ENCODE peak calls at places on chromosomes 3 and 15, in four cellular contexts. D is prostate gland, L is choroid plexus epithelial cell, K is heart right ventricle. Q is an unnamed sample.

GRCh38 chr3:10285742-10286524 is 6.8 kb downstream of the GHRL start:
- DNase-seq in K (no peak), L (no peak), D (no peak), Q (no peak)

GRCh38 chr15:93271871-93272270 is 182.9 kb upstream of the RGMA start:
- DNase-seq in D (no peak), L (no peak), K (no peak), Q (no peak)

GRCh38 chr15:81336568-81336967 is 12.6 kb upstream of the STARD5 start:
- DNase-seq in K (no peak), D (no peak), L (peak), Q (no peak)

GRCh38 chr3:12938258-12938711 is 96.9 kb upstream of the RPL32 start:
- DNase-seq in K (no peak), D (no peak), L (peak), Q (no peak)

GRCh38 chr3:179450321-179450720 is 949 bp downstream of the GNB4 start:
- DNase-seq in K (no peak), D (no peak), L (peak), Q (no peak)

GRCh38 chr15:69660658-69661405 is 208.2 kb downstream of the RPLP1 start:
- DNase-seq in K (no peak), D (no peak), L (no peak), Q (no peak)

GRCh38 chr15:77409259-77410156 is 10.4 kb downstream of the PEAK1 start:
- DNase-seq in K (no peak), D (no peak), L (peak), Q (no peak)

GRCh38 chr3:143207338-143207961 is 87.9 kb downstream of the CHST2 start:
- DNase-seq in K (no peak), D (no peak), L (peak), Q (no peak)

GRCh38 chr3:173789530-173789929 is 392.0 kb downstream of the NLGN1 start:
- DNase-seq in K (no peak), L (peak), D (no peak), Q (no peak)

GRCh38 chr15:99507732-99508571 is 57.8 kb upstream of the MEF2A start:
- DNase-seq in K (no peak), L (no peak), D (peak), Q (no peak)

GRCh38 chr3:151011427-151011826 is 38.9 kb upstream of the CLRN1 start:
- DNase-seq in L (peak), D (no peak), K (no peak), Q (no peak)

GRCh38 chr3:146250449-146251382 is at the start of gene PLSCR4:
- DNase-seq in D (peak), K (peak), L (peak), Q (peak)

GRCh38 chr3:30282052-30282708 is 324.2 kb upstream of the TGFBR2 start:
- DNase-seq in L (peak), K (no peak), D (no peak), Q (no peak)

GRCh38 chr3:170222647-170223541 is 670 bp downstream of the PRKCI start:
- DNase-seq in D (peak), L (peak), K (no peak), Q (no peak)

GRCh38 chr3:119395923-119396358 is 67.5 kb downstream of the TMEM39A start:
- DNase-seq in K (no peak), D (no peak), L (no peak), Q (no peak)

GRCh38 chr3:107432013-107432515 is 54.8 kb downstream of the CCDC54 start:
- DNase-seq in L (peak), K (no peak), D (peak), Q (no peak)

GRCh38 chr3:11508346-11509174 is 135.2 kb downstream of the VGLL4 start:
- DNase-seq in L (no peak), D (no peak), K (no peak), Q (no peak)

GRCh38 chr15:41125950-41126642 is 10.0 kb upstream of the INO80 start:
- DNase-seq in L (no peak), K (no peak), D (no peak), Q (no peak)

GRCh38 chr3:99878005-99878404 is 60.3 kb downstream of the CMSS1 start:
- DNase-seq in K (no peak), D (no peak), L (peak), Q (no peak)

GRCh38 chr15:79283252-79284048 is 928 bp downstream of the ANKRD34C start:
- DNase-seq in L (peak), K (peak), D (no peak), Q (peak)

GRCh38 chr3:38314767-38315487 is 31.7 kb upstream of the XYLB start:
- DNase-seq in K (no peak), D (no peak), L (peak), Q (no peak)

GRCh38 chr15:68598171-68599152 is 19.7 kb downstream of the CORO2B start:
- DNase-seq in D (no peak), K (no peak), L (no peak), Q (no peak)

GRCh38 chr3:173774275-173774674 is 376.7 kb downstream of the NLGN1 start:
- DNase-seq in D (no peak), L (no peak), K (no peak), Q (no peak)

GRCh38 chr15:32866486-32867312 is 148.9 kb downstream of the GREM1 start:
- DNase-seq in K (no peak), L (no peak), D (no peak), Q (no peak)

GRCh38 chr3:177764377-177764912 is 567.2 kb upstream of the TBL1XR1 start:
- DNase-seq in K (no peak), D (no peak), L (peak), Q (no peak)

GRCh38 chr3:189787622-189788021 is 156.4 kb downstream of the TP63 start:
- DNase-seq in D (no peak), K (no peak), L (peak), Q (no peak)

GRCh38 chr15:85125056-85125661 is 143.5 kb downstream of the PDE8A start:
- DNase-seq in L (peak), K (no peak), D (no peak), Q (no peak)

GRCh38 chr3:126485956-126486884 is 10.5 kb upstream of the ZXDC start:
- DNase-seq in D (no peak), L (no peak), K (no peak), Q (no peak)

GRCh38 chr3:11727207-11727606 is 83.5 kb upstream of the VGLL4 start:
- DNase-seq in L (peak), K (no peak), D (no peak), Q (no peak)

GRCh38 chr15:40737048-40737447 is 18.0 kb downstream of the RMDN3 start:
- DNase-seq in K (no peak), D (peak), L (no peak), Q (no peak)

GRCh38 chr3:195120199-195120556 is 150.8 kb downstream of the XXYLT1 start:
- DNase-seq in K (no peak), D (no peak), L (peak), Q (no peak)

GRCh38 chr3:119469378-119470189 is 821 bp downstream of the POGLUT1 start:
- DNase-seq in D (no peak), L (peak), K (no peak), Q (no peak)

GRCh38 chr3:194136519-194137313 is 768 bp downstream of the HES1 start:
- DNase-seq in L (peak), D (peak), K (peak), Q (peak)

GRCh38 chr3:36729204-36730056 is 34.9 kb downstream of the DCLK3 start:
- DNase-seq in D (no peak), L (peak), K (no peak), Q (no peak)

GRCh38 chr3:81554348-81554747 is 207.1 kb downstream of the GBE1 start:
- DNase-seq in L (peak), D (peak), K (no peak), Q (no peak)

GRCh38 chr3:195715583-195716266 is 5.1 kb upstream of the MUC20 start:
- DNase-seq in L (no peak), D (no peak), K (no peak), Q (no peak)

GRCh38 chr15:55782901-55783300 is 39.9 kb upstream of the PRTG start:
- DNase-seq in L (no peak), K (no peak), D (no peak), Q (no peak)

GRCh38 chr15:30923429-30923828 is 19.7 kb downstream of the FAN1 start:
- DNase-seq in K (peak), D (no peak), L (no peak), Q (no peak)

DNA sequence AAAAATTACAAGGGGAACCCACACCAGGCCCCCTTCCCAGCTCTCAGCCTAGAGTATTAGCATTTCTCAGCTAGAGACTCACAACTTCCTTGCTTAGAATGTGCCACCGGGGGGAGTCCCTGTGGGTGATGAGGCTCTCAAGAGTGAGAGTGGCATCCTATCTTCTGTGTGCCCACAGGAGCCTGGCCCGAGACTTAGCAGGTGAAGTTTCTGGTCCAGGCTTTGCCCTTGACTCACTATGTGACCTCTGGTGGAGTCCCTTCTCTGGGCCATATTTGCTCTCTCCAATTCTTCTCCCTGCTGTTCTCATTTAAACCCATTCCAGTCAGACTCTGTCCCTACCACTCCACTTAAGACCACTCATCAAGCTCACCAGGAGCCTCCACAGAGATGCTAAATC is 18.1 kb downstream of the CLK3 start:
- DNase-seq in L (no peak), D (no peak), K (no peak), Q (no peak)
- TF ChIP-seq CTCF in L (no peak), D (no peak), K (no peak), Q (no peak)

GRCh38 chr3:35529337-35529736 is 110.0 kb upstream of the ARPP21 start:
- DNase-seq in L (no peak), D (no peak), K (no peak), Q (no peak)
- TF ChIP-seq CTCF in L (no peak), D (no peak), K (no peak), Q (no peak)

DNA sequence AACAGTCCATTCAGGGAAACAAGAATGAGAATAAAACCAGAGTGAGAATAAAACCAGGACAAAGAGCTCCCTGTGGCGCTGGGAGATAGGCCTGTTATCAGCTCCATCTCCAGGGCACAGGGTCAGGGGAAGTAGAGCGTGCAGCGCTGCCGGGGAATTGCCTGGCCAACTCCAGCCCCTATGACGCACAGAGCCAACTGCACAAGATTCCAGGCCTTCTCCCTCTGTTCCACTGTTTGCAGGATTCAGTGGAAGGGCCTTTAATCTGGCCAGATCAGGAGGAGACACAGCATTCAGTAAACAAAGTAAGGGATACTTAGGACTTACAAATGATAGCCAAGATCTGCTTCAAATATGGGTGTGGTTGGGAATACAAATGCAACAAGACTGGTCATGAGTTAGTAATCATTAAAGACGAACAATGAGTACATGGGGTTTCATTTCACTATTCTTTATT is 49.4 kb downstream of the ITGB5 start:
- DNase-seq in D (peak), K (peak), L (peak), Q (peak)
- TF ChIP-seq CTCF in D (no peak), K (no peak), L (no peak), Q (no peak)

DNA sequence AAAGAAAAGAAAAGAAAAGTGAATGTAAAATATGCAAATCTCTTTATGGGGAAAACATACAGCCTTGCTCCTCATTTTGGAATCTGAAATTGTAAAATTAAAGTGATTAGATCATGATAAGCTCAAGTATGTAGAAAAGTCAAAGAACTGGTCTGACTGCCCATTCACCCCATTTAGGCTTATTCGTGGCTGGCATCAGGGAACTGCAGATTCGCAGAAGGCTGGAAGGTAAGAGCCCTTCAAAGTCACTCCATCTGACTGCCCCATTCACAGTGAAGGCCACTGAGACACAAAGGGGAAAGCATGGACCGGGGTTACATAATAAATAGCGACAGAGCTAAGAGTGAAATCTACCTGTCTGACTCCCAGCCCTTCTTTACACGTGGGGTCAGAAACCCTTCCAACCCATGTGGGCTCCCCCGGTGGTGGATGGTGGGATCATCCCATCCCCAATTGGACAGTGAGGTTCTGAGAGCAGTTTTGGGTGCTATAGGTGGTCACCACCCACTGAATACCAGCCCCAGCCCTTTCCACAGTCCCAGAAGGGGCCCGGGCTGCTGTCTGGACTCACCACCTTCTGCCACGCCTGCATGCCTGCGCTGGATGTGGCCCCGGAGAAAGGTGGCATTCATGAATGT is 18.1 kb downstream of the DZIP1L start:
- DNase-seq in L (no peak), D (no peak), K (no peak), Q (no peak)
- TF ChIP-seq CTCF in L (peak), D (no peak), K (no peak), Q (peak)

GRCh38 chr15:37041042-37041441 is 59.3 kb downstream of the MEIS2 start:
- DNase-seq in L (no peak), D (no peak), K (no peak), Q (no peak)

GRCh38 chr15:37037256-37037655 is 63.1 kb downstream of the MEIS2 start:
- DNase-seq in D (no peak), K (no peak), L (no peak), Q (no peak)

GRCh38 chr15:37040072-37040742 is 60.1 kb downstream of the MEIS2 start:
- DNase-seq in L (no peak), D (no peak), K (no peak), Q (no peak)

GRCh38 chr15:37038036-37038715 is 62.2 kb downstream of the MEIS2 start:
- DNase-seq in L (no peak), K (no peak), D (no peak), Q (no peak)

DNA sequence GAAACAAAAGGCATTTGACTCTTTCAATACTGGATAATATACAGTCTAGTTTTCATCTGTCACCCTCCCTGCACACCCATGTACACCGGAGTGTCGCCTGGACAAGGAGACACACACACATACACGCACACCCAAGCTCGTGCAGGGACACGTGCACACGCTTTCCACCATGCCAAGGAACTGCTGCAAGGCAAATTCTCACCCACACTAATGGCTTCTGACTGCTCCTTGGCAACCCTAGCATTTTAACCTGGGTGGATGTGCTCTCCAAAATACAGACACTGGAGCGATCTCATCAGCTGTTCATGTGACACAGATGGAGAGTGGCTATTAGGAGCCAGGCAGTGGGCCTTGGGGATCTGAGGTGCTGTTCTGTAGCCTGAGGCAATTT is 61.6 kb downstream of the MEIS2 start:
- DNase-seq in K (no peak), D (no peak), L (no peak), Q (no peak)
- TF ChIP-seq CTCF in K (no peak), D (no peak), L (no peak), Q (no peak)

DNA sequence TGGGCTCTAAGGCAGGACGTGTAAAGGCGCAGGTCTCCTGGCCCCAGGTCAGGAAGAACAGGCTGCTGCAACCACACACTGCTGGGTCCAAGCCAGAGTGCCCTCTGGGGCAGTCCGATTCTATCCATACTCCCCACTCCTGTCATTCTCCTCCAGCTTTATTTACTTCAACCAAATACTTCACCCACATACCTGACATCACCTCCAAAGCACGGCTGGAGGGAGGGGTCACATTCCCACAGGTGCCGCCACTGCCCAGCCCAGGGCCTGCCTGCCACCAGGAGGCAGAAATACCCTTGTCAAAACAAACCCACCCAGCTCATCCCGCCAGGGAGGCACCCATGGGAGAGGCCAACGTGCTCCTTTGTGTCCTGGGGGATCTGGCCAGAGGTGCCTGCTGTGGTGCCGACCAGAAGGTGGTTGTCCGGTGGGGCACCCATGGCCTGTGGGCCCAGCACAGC is 100.4 kb downstream of the DAPK2 start:
- DNase-seq in D (peak), K (no peak), L (no peak), Q (no peak)
- TF ChIP-seq CTCF in D (no peak), K (no peak), L (no peak), Q (no peak)

GRCh38 chr3:186784820-186785516 is 1.6 kb downstream of the EIF4A2 start:
- DNase-seq in L (no peak), K (no peak), D (no peak), Q (no peak)

GRCh38 chr3:186783731-186784515 is 546 bp downstream of the EIF4A2 start:
- DNase-seq in K (peak), D (peak), L (peak), Q (peak)

GRCh38 chr3:186787642-186788481 is 4.5 kb downstream of the EIF4A2 start:
- DNase-seq in K (no peak), L (peak), D (no peak), Q (no peak)

GRCh38 chr3:186786810-186787375 is 3.5 kb downstream of the EIF4A2 start:
- DNase-seq in D (no peak), K (no peak), L (peak), Q (no peak)

GRCh38 chr3:186785517-186786018 is 2.2 kb downstream of the EIF4A2 start:
- DNase-seq in K (no peak), L (peak), D (no peak), Q (no peak)
- TF ChIP-seq CTCF in K (no peak), L (no peak), D (no peak), Q (no peak)

GRCh38 chr3:42228796-42229195 is 37.2 kb downstream of the CCK start:
- DNase-seq in K (no peak), D (no peak), L (peak), Q (no peak)
- TF ChIP-seq CTCF in K (no peak), D (peak), L (peak), Q (peak)

GRCh38 chr3:46998852-46999515 is 19.5 kb downstream of the NBEAL2 start:
- DNase-seq in L (no peak), D (no peak), K (no peak), Q (no peak)
- TF ChIP-seq CTCF in L (no peak), D (no peak), K (no peak), Q (peak)

GRCh38 chr3:41522620-41523019 is 323.3 kb downstream of the CTNNB1 start:
- DNase-seq in K (no peak), L (no peak), D (no peak), Q (no peak)

GRCh38 chr3:41521000-41521655 is 321.8 kb downstream of the CTNNB1 start:
- DNase-seq in L (no peak), K (no peak), D (no peak), Q (no peak)

GRCh38 chr3:41526995-41527573 is 327.8 kb downstream of the CTNNB1 start:
- DNase-seq in L (no peak), K (no peak), D (no peak), Q (no peak)

GRCh38 chr3:41525288-41526064 is 326.2 kb downstream of the CTNNB1 start:
- DNase-seq in D (no peak), L (no peak), K (no peak), Q (no peak)

GRCh38 chr3:41523897-41524296 is 324.6 kb downstream of the CTNNB1 start:
- DNase-seq in D (no peak), L (no peak), K (no peak), Q (no peak)
- TF ChIP-seq CTCF in D (no peak), L (no peak), K (no peak), Q (no peak)

Q was measured in neural crest cell.